ENCODE peak calls at places on chromosomes 4 and X, in seven cellular contexts. P, D, W, B, C, Q and V are unnamed samples.

GRCh38 chr4:145177511-145177905 is 2.9 kb downstream of the OTUD4 start:
- DNase-seq in P (no peak), D (no peak), W (no peak), B (no peak), C (no peak), Q (peak), V (no peak)

GRCh38 chr4:154364012-154364863 is 127.4 kb downstream of the DCHS2 start:
- DNase-seq in P (no peak), D (no peak), W (no peak), B (no peak), C (no peak), Q (no peak), V (no peak)

GRCh38 chr4:161792991-161793390 is 370.8 kb downstream of the FSTL5 start:
- DNase-seq in P (no peak), D (no peak), W (no peak), B (no peak), C (no peak), Q (no peak), V (no peak)

GRCh38 chr4:149838036-149838435 is 22.4 kb upstream of the IQCM start:
- DNase-seq in P (no peak), D (no peak), W (no peak), B (no peak), C (no peak), Q (no peak), V (no peak)

GRCh38 chrX:53284684-53285447 is 3.5 kb upstream of the IQSEC2 start:
- DNase-seq in P (peak), D (peak), W (no peak), B (peak), C (peak), Q (peak), V (peak)

GRCh38 chr4:176065365-176066249 is at the start of gene WDR17:
- DNase-seq in P (peak), D (peak), W (peak), B (peak), C (peak), Q (peak), V (peak)

GRCh38 chrX:85243761-85244410 is at the start of the genes SATL1 and ZNF711:
- DNase-seq in P (peak), D (peak), W (no peak), B (no peak), C (peak), Q (peak), V (peak)

GRCh38 chr4:88949605-88950004 is 107.4 kb downstream of the FAM13A start:
- DNase-seq in P (no peak), D (no peak), W (no peak), B (no peak), C (no peak), Q (no peak), V (no peak)

GRCh38 chr4:137536789-137537561 is 4.7 kb upstream of the PCDH18 start:
- DNase-seq in P (no peak), D (no peak), W (no peak), B (no peak), C (no peak), Q (no peak), V (no peak)

GRCh38 chr4:139913398-139913990 is 240.5 kb downstream of the MAML3 start:
- DNase-seq in P (no peak), D (no peak), W (no peak), B (no peak), C (peak), Q (peak), V (no peak)

GRCh38 chr4:182890202-182890601 is 27.0 kb downstream of the DCTD start:
- DNase-seq in P (no peak), D (no peak), W (no peak), B (no peak), C (no peak), Q (no peak), V (no peak)

GRCh38 chr4:11158971-11159370 is 269.7 kb downstream of the HS3ST1 start:
- DNase-seq in P (no peak), D (no peak), W (no peak), B (no peak), C (no peak), Q (no peak), V (no peak)

GRCh38 chr4:73453701-73454005 is 17.6 kb downstream of the AFP start:
- DNase-seq in P (no peak), D (no peak), W (no peak), B (no peak), C (no peak), Q (no peak), V (no peak)

GRCh38 chr4:61528595-61528994 is 328.5 kb downstream of the ADGRL3 start:
- DNase-seq in P (no peak), D (no peak), W (no peak), B (no peak), C (no peak), Q (no peak), V (no peak)

GRCh38 chrX:70455366-70456202 is 10.9 kb downstream of the DLG3 start:
- DNase-seq in P (no peak), D (no peak), W (no peak), B (no peak), C (no peak), Q (no peak), V (no peak)

GRCh38 chr4:84565951-84566350 is 17.0 kb upstream of the CDS1 start:
- DNase-seq in P (no peak), D (no peak), W (no peak), B (no peak), C (no peak), Q (no peak), V (no peak)

GRCh38 chr4:120922390-120923200 is at the start of gene PRDM5:
- DNase-seq in P (peak), D (peak), W (no peak), B (peak), C (peak), Q (peak), V (peak)

GRCh38 chr4:12932203-12932788 is 551.8 kb downstream of the RAB28 start:
- DNase-seq in P (no peak), D (no peak), W (no peak), B (no peak), C (no peak), Q (no peak), V (no peak)

GRCh38 chr4:151045907-151046306 is 30.8 kb upstream of the LRBA start:
- DNase-seq in P (no peak), D (no peak), W (no peak), B (no peak), C (no peak), Q (no peak), V (no peak)

GRCh38 chrX:1935805-1936204 is 320.9 kb downstream of the ASMT start:
- DNase-seq in P (no peak), D (no peak), W (no peak), B (no peak), C (no peak), Q (no peak), V (no peak)

GRCh38 chrX:22395372-22395771 is 122.7 kb downstream of the CBLL2 start:
- DNase-seq in P (no peak), D (no peak), W (no peak), B (no peak), C (no peak), Q (peak), V (no peak)

GRCh38 chr4:153594208-153594607 is 89.9 kb upstream of the TLR2 start:
- DNase-seq in P (peak), D (no peak), W (no peak), B (no peak), C (no peak), Q (peak), V (peak)

GRCh38 chrX:2714551-2714950 is 23.5 kb downstream of the CD99 start:
- DNase-seq in P (no peak), D (no peak), W (no peak), B (no peak), C (no peak), Q (no peak), V (no peak)

GRCh38 chr4:7668826-7669225 is 234.1 kb upstream of the PSAPL1 start:
- DNase-seq in P (no peak), D (no peak), W (no peak), B (no peak), C (no peak), Q (no peak), V (no peak)

GRCh38 chrX:19382500-19383145 is 38.9 kb downstream of the PDHA1 start:
- DNase-seq in P (peak), D (peak), W (peak), B (peak), C (peak), Q (peak), V (no peak)

GRCh38 chrX:120660638-120661037 is 30.8 kb upstream of the C1GALT1C1 start:
- DNase-seq in P (no peak), D (no peak), W (no peak), B (no peak), C (no peak), Q (no peak), V (no peak)

GRCh38 chr4:182896421-182896820 is 20.8 kb downstream of the DCTD start:
- DNase-seq in P (no peak), D (no peak), W (no peak), B (no peak), C (no peak), Q (no peak), V (no peak)

GRCh38 chrX:146396409-146396808 is 413.2 kb upstream of the CXorf51B start:
- DNase-seq in P (no peak), D (no peak), W (no peak), B (no peak), C (no peak), Q (no peak), V (no peak)

GRCh38 chrX:93874554-93874953 is 200.5 kb downstream of the FAM133A start:
- DNase-seq in P (peak), D (peak), W (no peak), B (no peak), C (no peak), Q (no peak), V (no peak)